ENCODE peak calls at places on chromosome 16, in five cellular contexts. One of them, this sample, is unnamed.

GRCh38 chr16:50279142-50279865 is 13.0 kb downstream of the ADCY7 start:
- DNase-seq in C1 segment of cervical spinal cord: peak
- DNase-seq in GF-D8: peak
- DNase-seq in sigmoid colon: peak
- DNase-seq in GM23338: no peak
- DNase-seq in this sample: no peak

GRCh38 chr16:56307534-56307873 is 116.2 kb downstream of the GNAO1 start:
- DNase-seq in C1 segment of cervical spinal cord: no peak
- DNase-seq in GF-D8: no peak
- DNase-seq in sigmoid colon: no peak
- DNase-seq in GM23338: no peak
- DNase-seq in this sample: no peak

GRCh38 chr16:85542548-85542927 is 70.6 kb upstream of the GSE1 start:
- DNase-seq in GF-D8: no peak
- DNase-seq in GM23338: peak
- DNase-seq in C1 segment of cervical spinal cord: no peak
- DNase-seq in sigmoid colon: no peak
- DNase-seq in this sample: no peak

GRCh38 chr16:23148166-23148512 is 1.1 kb downstream of the USP31 start:
- DNase-seq in GF-D8: no peak
- DNase-seq in C1 segment of cervical spinal cord: no peak
- DNase-seq in GM23338: no peak
- DNase-seq in sigmoid colon: no peak
- DNase-seq in this sample: no peak

GRCh38 chr16:85436207-85436606 is 176.9 kb upstream of the GSE1 start:
- DNase-seq in GM23338: peak
- DNase-seq in C1 segment of cervical spinal cord: no peak
- DNase-seq in sigmoid colon: no peak
- DNase-seq in GF-D8: no peak
- DNase-seq in this sample: no peak

GRCh38 chr16:87945351-87946042 is 5.7 kb upstream of the BANP start:
- DNase-seq in C1 segment of cervical spinal cord: peak
- DNase-seq in GF-D8: no peak
- DNase-seq in GM23338: peak
- DNase-seq in sigmoid colon: peak
- DNase-seq in this sample: no peak

GRCh38 chr16:81715358-81716196 is 63.5 kb upstream of the PLCG2 start:
- DNase-seq in GM23338: no peak
- DNase-seq in C1 segment of cervical spinal cord: no peak
- DNase-seq in sigmoid colon: no peak
- DNase-seq in GF-D8: no peak
- DNase-seq in this sample: no peak

GRCh38 chr16:35188288-35189155 is 1729.1 kb downstream of the TP53TG3F start:
- DNase-seq in sigmoid colon: no peak
- DNase-seq in C1 segment of cervical spinal cord: no peak
- DNase-seq in GM23338: peak
- DNase-seq in GF-D8: no peak
- DNase-seq in this sample: no peak